ENCODE peak calls at places on chromosomes 1 and 21, in five cellular contexts. H, N, U, B and D are unnamed samples.

GRCh38 chr21:35611752-35612151 is 448.6 kb downstream of the SETD4 start:
- DNase-seq in H (no peak), N (no peak), U (no peak), B (no peak), D (peak)

GRCh38 chr1:43419627-43420425 is 30.1 kb downstream of the SZT2 start:
- DNase-seq in H (no peak), N (no peak), U (no peak), B (no peak), D (no peak)

GRCh38 chr1:245500546-245500945 is 345.8 kb downstream of the KIF26B start:
- DNase-seq in H (no peak), N (no peak), U (peak), B (no peak), D (peak)

GRCh38 chr21:33968082-33968997 is 52.7 kb upstream of the ATP5PO start:
- DNase-seq in H (no peak), N (no peak), U (no peak), B (no peak), D (peak)

GRCh38 chr1:87045757-87046422 is 131.5 kb downstream of the HS2ST1 start:
- DNase-seq in H (peak), N (no peak), U (no peak), B (no peak), D (no peak)

GRCh38 chr21:25907573-25908275 is 173.0 kb downstream of the GABPA start:
- DNase-seq in H (no peak), N (no peak), U (peak), B (no peak), D (no peak)

GRCh38 chr21:41254090-41254700 is 62.4 kb upstream of the FAM3B start:
- DNase-seq in H (no peak), N (no peak), U (no peak), B (no peak), D (peak)

GRCh38 chr1:154497026-154497806 is 4.8 kb upstream of the TDRD10 start:
- DNase-seq in H (no peak), N (no peak), U (peak), B (no peak), D (no peak)

GRCh38 chr1:89939059-89939570 is 55.8 kb upstream of the ZNF326 start:
- DNase-seq in H (no peak), N (no peak), U (peak), B (no peak), D (no peak)

GRCh38 chr1:107896946-107897345 is 68.0 kb downstream of the VAV3 start:
- DNase-seq in H (no peak), N (no peak), U (no peak), B (no peak), D (no peak)

GRCh38 chr1:65075123-65075976 is 72.7 kb upstream of the AK4 start:
- DNase-seq in H (peak), N (peak), U (peak), B (peak), D (peak)

GRCh38 chr1:20154306-20154831 is 15.2 kb downstream of the PLA2G2F start:
- DNase-seq in H (no peak), N (peak), U (no peak), B (no peak), D (no peak)
- H3K4me3 ChIP-seq in H (no peak), N (peak), U (no peak), B (no peak), D (no peak)

GRCh38 chr1:26938659-26939025 is 17.1 kb downstream of the NUDC start:
- DNase-seq in H (no peak), N (no peak), U (no peak), B (no peak), D (no peak)
- TF ChIP-seq CTCF in H (no peak), N (no peak), U (no peak), B (no peak), D (no peak)

DNA sequence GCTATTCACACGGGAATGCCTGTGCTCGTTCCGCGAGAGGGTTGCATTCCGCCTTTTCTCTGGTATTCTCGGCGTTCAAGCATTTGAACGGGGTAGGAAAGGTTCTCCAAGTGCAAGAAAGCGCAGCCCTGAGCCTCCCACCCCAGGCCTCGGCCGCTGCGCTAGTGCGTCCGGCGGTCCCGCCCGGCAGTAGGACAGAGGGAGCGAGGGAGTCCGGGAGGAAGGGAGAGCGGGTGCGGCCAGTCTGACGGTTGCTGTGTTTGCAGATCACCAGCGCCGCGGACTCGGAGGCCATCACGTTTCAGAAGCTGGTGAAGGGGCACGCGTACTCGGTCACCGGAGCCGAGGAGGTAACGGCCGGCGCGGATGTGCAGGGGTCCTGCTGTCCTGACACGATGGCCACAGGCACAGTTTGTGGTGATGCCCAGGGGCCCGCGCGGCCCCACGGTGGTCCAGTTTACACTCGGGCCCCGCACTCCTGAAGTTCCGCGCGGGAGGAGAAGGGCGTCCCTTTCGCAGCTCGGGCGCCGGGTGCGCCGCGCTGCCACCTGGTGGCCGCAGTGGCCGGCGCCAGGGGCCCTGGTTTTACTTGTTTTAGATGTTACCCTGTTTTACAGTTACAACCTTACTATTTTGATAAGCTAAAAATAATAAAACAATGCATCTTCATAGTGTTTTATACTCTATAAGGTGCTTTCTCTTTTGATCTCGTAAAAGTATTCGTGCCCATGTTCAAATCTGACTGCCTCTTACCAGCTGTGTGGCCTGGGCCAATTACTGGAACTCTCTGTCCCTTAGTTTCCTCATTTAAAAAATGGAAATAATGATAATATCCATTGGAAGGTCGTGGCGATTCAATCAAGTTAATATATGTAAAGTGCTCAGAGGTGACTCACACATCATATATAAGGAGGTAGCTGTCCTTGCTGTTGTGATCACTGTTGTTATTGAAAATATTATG is 36.7 kb downstream of the CAPN2 start:
- DNase-seq in H (peak), N (no peak), U (peak), B (peak), D (peak)
- H3K4me3 ChIP-seq in H (peak), N (no peak), U (peak), B (peak), D (no peak)

DNA sequence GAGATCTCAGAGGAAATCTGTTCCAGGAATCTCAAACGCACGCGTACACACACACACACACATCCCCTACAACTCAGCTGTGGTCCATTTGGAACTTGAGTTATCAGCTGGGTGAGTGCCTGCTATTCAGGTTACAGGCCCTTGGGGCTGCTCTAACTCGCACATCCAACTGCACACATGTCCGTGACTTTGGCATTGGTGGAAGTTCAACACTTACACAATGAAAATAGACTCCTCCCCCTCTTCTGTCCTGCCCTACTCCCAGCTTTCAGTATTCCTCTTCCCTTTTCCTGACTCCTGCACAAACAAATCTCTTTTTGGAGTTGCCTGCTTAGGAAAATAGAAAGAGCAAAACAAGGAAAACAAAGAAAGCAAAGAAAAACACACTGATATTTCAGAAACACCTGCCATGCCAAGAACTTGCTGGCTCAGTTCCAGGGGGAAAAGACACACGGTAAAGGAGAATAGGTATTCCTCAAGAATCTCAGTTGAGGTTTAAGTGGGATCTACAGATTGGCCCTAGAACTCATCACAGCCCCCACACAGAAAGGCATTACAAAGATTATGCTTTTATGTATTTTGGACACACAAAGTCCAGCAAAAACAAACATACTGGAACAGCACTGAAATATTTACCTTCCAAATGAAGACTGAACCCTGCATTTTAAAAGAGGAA is 140.8 kb downstream of the TGFBR3 start:
- DNase-seq in H (no peak), N (no peak), U (peak), B (peak), D (peak)
- TF ChIP-seq CTCF in H (no peak), N (no peak), U (peak), B (no peak), D (peak)

DNA sequence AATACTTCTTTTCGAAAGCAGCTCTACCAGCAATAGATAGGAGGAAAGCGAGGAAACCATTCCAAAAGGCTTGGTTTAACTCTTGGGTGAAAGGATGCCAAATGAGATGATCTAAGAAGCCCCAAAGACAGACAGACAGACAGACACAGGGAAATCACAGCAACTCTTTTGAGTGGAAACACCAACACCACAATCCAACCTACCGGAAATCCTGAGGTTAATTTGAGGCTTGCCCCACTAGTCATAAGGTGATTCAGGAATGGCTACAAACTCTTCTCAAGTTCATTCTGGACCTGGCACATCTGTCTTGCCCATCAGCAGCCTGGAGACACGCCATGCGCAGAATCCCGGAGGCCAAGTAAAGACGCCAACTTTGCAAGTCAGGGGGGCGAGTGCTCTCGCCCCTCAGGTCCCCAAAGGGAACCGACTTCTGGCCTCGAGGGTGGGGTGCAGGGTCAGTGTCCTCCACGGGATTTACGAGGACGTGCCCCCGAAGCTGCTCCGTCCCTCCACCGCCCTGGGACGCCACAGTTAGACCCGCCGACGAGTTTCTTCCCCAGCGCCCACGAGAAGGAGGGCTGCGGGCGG is 763 bp downstream of the EVI5 start:
- DNase-seq in H (peak), N (peak), U (peak), B (peak), D (peak)
- H3K4me3 ChIP-seq in H (peak), N (peak), U (peak), B (peak), D (peak)

GRCh38 chr1:14850563-14850962 is 252.1 kb downstream of the KAZN start:
- DNase-seq in H (no peak), N (no peak), U (peak), B (peak), D (no peak)
- TF ChIP-seq CTCF in H (no peak), N (peak), U (no peak), B (no peak), D (peak)